ENCODE peak calls at places on chromosomes 12 and 14, in nine cellular contexts. P, F, H, O, C, B, N, Y and W are unnamed samples.

GRCh38 chr12:78278706-78279105 is 448.0 kb downstream of the NAV3 start:
- DNase-seq in P (no peak), F (no peak), H (no peak), O (no peak), C (no peak), B (no peak), N (no peak), Y (no peak), W (no peak)

GRCh38 chr12:96982671-96983070 is 75.6 kb downstream of the NEDD1 start:
- DNase-seq in P (no peak), F (no peak), H (no peak), O (no peak), C (no peak), B (no peak), N (no peak), Y (no peak), W (no peak)

GRCh38 chr14:45426685-45427282 is 173.8 kb upstream of the MIS18BP1 start:
- DNase-seq in P (no peak), F (peak; percentile 65), H (no peak), O (no peak), C (no peak), B (no peak), N (no peak), Y (peak; percentile 71), W (peak; percentile 45)

GRCh38 chr14:103404920-103405319 is 19.7 kb downstream of the MARK3 start:
- DNase-seq in P (no peak), F (no peak), H (peak; percentile 62), O (no peak), C (peak; percentile 47), B (no peak), N (no peak), Y (no peak), W (no peak)

GRCh38 chr14:22822619-22823551 is 6.8 kb upstream of the MRPL52 start:
- DNase-seq in P (peak; percentile 47), F (no peak), H (peak; percentile 80), O (peak; percentile 66), C (peak; percentile 72), B (peak; percentile 70), N (peak; percentile 55), Y (peak; percentile 87), W (peak; percentile 40)

GRCh38 chr12:54306925-54307731 is 6.3 kb upstream of the NFE2 start:
- DNase-seq in P (no peak), F (peak; percentile 65), H (peak; percentile 96), O (no peak), C (peak; percentile 72), B (no peak), N (no peak), Y (peak; percentile 100), W (peak; percentile 57)

GRCh38 chr12:104494137-104494815 is 37.5 kb downstream of the CHST11 start:
- DNase-seq in P (no peak), F (no peak), H (peak; percentile 51), O (peak; percentile 61), C (peak; percentile 32), B (no peak), N (peak; percentile 26), Y (no peak), W (no peak)

GRCh38 chr14:96267336-96267735 is 11.3 kb downstream of the BDKRB1 start:
- DNase-seq in P (no peak), F (no peak), H (no peak), O (no peak), C (no peak), B (no peak), N (no peak), Y (no peak), W (peak; percentile 64)

GRCh38 chr14:67532998-67533753 is at the start of gene PLEKHH1:
- DNase-seq in P (peak; percentile 31), F (peak; percentile 60), H (peak; percentile 85), O (peak; percentile 69), C (peak; percentile 81), B (peak; percentile 56), N (peak; percentile 17), Y (no peak), W (peak; percentile 71)

GRCh38 chr12:4118017-4118510 is 155.5 kb upstream of the CCND2 start:
- DNase-seq in P (peak; percentile 56), F (no peak), H (peak; percentile 62), O (no peak), C (peak; percentile 49), B (no peak), N (no peak), Y (peak; percentile 48), W (no peak)